ENCODE peak calls at places on chromosomes 6 and 20, in five cellular contexts. M, F, G, O and H are unnamed samples.

GRCh38 chr20:1761116-1761515 is 103.5 kb upstream of the SIRPG start:
- DNase-seq in F (no peak), O (no peak), M (no peak), G (peak; percentile 84), H (peak; percentile 53)

GRCh38 chr6:21915707-21916399 is 322.3 kb downstream of the SOX4 start:
- DNase-seq in M (no peak), G (peak; percentile 29), F (no peak), O (no peak), H (peak; percentile 38)

GRCh38 chr20:23889775-23890187 is 10.2 kb upstream of the CST5 start:
- DNase-seq in O (no peak), G (peak; percentile 47), M (peak; percentile 30), F (peak; percentile 54), H (peak; percentile 49)

GRCh38 chr6:152471459-152472070 is 165.6 kb downstream of the SYNE1 start:
- DNase-seq in F (no peak), O (no peak), M (no peak), G (peak; percentile 18), H (peak; percentile 91)

GRCh38 chr20:18802012-18802634 is 11.5 kb upstream of the SCP2D1 start:
- DNase-seq in M (no peak), G (no peak), O (no peak), F (no peak), H (no peak)

GRCh38 chr6:148164645-148165044 is 178.0 kb upstream of the SASH1 start:
- DNase-seq in O (no peak), M (no peak), G (no peak), F (no peak), H (no peak)

GRCh38 chr6:31381666-31382065 is 21.7 kb upstream of the MICA start:
- DNase-seq in F (no peak), O (no peak), M (no peak), G (no peak), H (no peak)

GRCh38 chr20:57069442-57069841 is 197.0 kb downstream of the BMP7 start:
- DNase-seq in G (no peak), O (no peak), F (no peak), M (no peak), H (no peak)

GRCh38 chr6:156822747-156823206 is 45.6 kb downstream of the ARID1B start:
- DNase-seq in M (no peak), O (no peak), G (no peak), F (no peak), H (no peak)

GRCh38 chr6:163814494-163815364 is 400.2 kb downstream of the QKI start:
- DNase-seq in M (no peak), G (peak; percentile 87), O (no peak), F (no peak), H (peak; percentile 20)

GRCh38 chr6:16236648-16237199 is 1.7 kb upstream of the GMPR start:
- DNase-seq in M (peak; percentile 42), F (no peak), G (peak; percentile 57), O (no peak), H (peak; percentile 46)

GRCh38 chr20:63635431-63636141 is 8.7 kb upstream of the GMEB2 start:
- DNase-seq in G (no peak), F (peak; percentile 74), O (no peak), M (peak; percentile 85), H (no peak)

GRCh38 chr6:13613029-13613594 is 2.0 kb upstream of the NOL7 start:
- DNase-seq in O (no peak), G (no peak), M (no peak), F (no peak), H (no peak)

GRCh38 chr20:47066484-47067270 is 172.0 kb downstream of the EYA2 start:
- DNase-seq in M (no peak), F (no peak), O (no peak), G (peak; percentile 23), H (no peak)

GRCh38 chr6:31586596-31586995 is 519 bp downstream of the LST1 start:
- DNase-seq in F (no peak), O (no peak), M (peak; percentile 97), G (no peak), H (no peak)

GRCh38 chr6:112469306-112469705 is 122.2 kb downstream of the RFPL4B start:
- DNase-seq in M (no peak), F (no peak), G (no peak), O (no peak), H (no peak)

GRCh38 chr6:31918069-31918725 is 9.3 kb upstream of the C2 start:
- DNase-seq in M (no peak), O (no peak), G (no peak), F (no peak), H (no peak)

GRCh38 chr6:135600086-135600702 is 102.7 kb upstream of the AHI1 start:
- DNase-seq in F (no peak), M (no peak), G (no peak), O (no peak), H (no peak)

GRCh38 chr6:147022041-147022440 is 182.2 kb upstream of the STXBP5 start:
- DNase-seq in F (no peak), O (no peak), G (peak; percentile 6), M (no peak), H (peak; percentile 61)

GRCh38 chr6:19805146-19805515 is 32.0 kb upstream of the ID4 start:
- DNase-seq in O (no peak), M (no peak), G (no peak), F (no peak), H (peak; percentile 26)

GRCh38 chr6:81640891-81641290 is 111.6 kb downstream of the TENT5A start:
- DNase-seq in O (no peak), F (no peak), M (no peak), G (no peak), H (no peak)